ENCODE peak calls at places on chromosomes 3 and 15, in nine cellular contexts. G, S, R, N, H, Z, D, B and P are unnamed samples.

GRCh38 chr15:67506775-67507747 is 13.9 kb upstream of the C15orf61 start:
- DNase-seq in D (no peak), G (no peak), S (no peak), N (peak), Z (peak), R (no peak), B (no peak), H (no peak), P (no peak)

GRCh38 chr3:189430166-189430565 is 201.0 kb upstream of the TP63 start:
- DNase-seq in G (no peak), S (no peak), Z (no peak), R (no peak), H (no peak), B (no peak), N (no peak), D (no peak), P (no peak)

GRCh38 chr3:129378949-129379348 is 49.5 kb downstream of the EFCAB12 start:
- DNase-seq in N (no peak), B (no peak), S (no peak), R (no peak), D (peak), H (peak), Z (no peak), G (no peak), P (no peak)

GRCh38 chr15:52255935-52256334 is 39.7 kb downstream of the MYO5C start:
- DNase-seq in G (no peak), N (no peak), Z (no peak), D (no peak), B (no peak), R (no peak), S (no peak), H (no peak), P (no peak)

GRCh38 chr3:113054552-113054951 is 63.8 kb downstream of the GTPBP8 start:
- DNase-seq in R (no peak), G (peak), Z (peak), D (no peak), N (peak), S (peak), H (no peak), B (no peak), P (no peak)

GRCh38 chr3:126369490-126369889 is 12.3 kb upstream of the KLF15 start:
- DNase-seq in N (no peak), S (no peak), Z (no peak), R (no peak), H (no peak), D (no peak), B (no peak), G (no peak), P (no peak)

GRCh38 chr3:42601898-42602581 is 1.6 kb downstream of the NKTR start:
- DNase-seq in R (peak), G (no peak), N (peak), B (no peak), Z (peak), S (peak), H (peak), D (peak), P (no peak)

GRCh38 chr3:170038434-170039110 is 777 bp downstream of the GPR160 start:
- DNase-seq in D (no peak), N (no peak), S (no peak), H (no peak), Z (no peak), R (peak), G (no peak), B (peak), P (peak)

GRCh38 chr3:104514371-104514770 is 852.3 kb upstream of the ALCAM start:
- DNase-seq in S (no peak), R (no peak), B (no peak), G (no peak), D (no peak), N (no peak), H (no peak), Z (no peak), P (no peak)

GRCh38 chr3:46505953-46506352 is 8.2 kb downstream of the RTP3 start:
- DNase-seq in S (no peak), G (no peak), Z (no peak), N (no peak), R (no peak), H (no peak), B (no peak), D (no peak), P (no peak)

GRCh38 chr15:72824112-72824511 is 40.6 kb upstream of the ADPGK start:
- DNase-seq in S (no peak), H (no peak), N (no peak), D (no peak), Z (no peak), G (no peak), R (no peak), B (no peak), P (no peak)

GRCh38 chr3:115836944-115837343 is 213.6 kb downstream of the GAP43 start:
- DNase-seq in G (peak), S (no peak), N (peak), Z (peak), B (no peak), H (no peak), D (peak), R (peak), P (no peak)

GRCh38 chr3:123301331-123302184 is 99.8 kb downstream of the SEC22A start:
- DNase-seq in D (no peak), H (no peak), G (no peak), R (no peak), B (no peak), Z (no peak), N (no peak), S (no peak), P (no peak)

GRCh38 chr3:171904829-171905228 is 61.7 kb downstream of the TMEM212 start:
- DNase-seq in N (peak), D (peak), H (peak), R (no peak), S (no peak), G (peak), Z (peak), B (no peak), P (no peak)

GRCh38 chr15:90598053-90598577 is 68.4 kb downstream of the CRTC3 start:
- DNase-seq in G (no peak), B (peak), Z (no peak), R (peak), H (peak), D (peak), N (no peak), S (no peak), P (peak)

GRCh38 chr15:55796321-55796965 is 53.5 kb upstream of the PRTG start:
- DNase-seq in G (peak), D (no peak), Z (peak), B (no peak), R (no peak), N (no peak), S (peak), H (no peak), P (no peak)

GRCh38 chr3:43345877-43346276 is 59.5 kb downstream of the SNRK start:
- DNase-seq in Z (peak), G (peak), H (no peak), D (no peak), R (no peak), B (no peak), S (peak), N (no peak), P (no peak)

GRCh38 chr15:29934251-29934650 is 112.0 kb upstream of the TJP1 start:
- DNase-seq in Z (peak), S (peak), D (peak), R (no peak), B (no peak), H (no peak), N (peak), G (peak), P (no peak)

GRCh38 chr3:111128884-111129283 is 57.3 kb downstream of the NECTIN3 start:
- DNase-seq in B (no peak), N (no peak), D (no peak), S (peak), H (no peak), R (no peak), Z (peak), G (peak), P (peak)

GRCh38 chr15:90160781-90161727 is 40.1 kb upstream of the SEMA4B start:
- DNase-seq in D (no peak), R (no peak), Z (no peak), H (peak), B (peak), S (peak), N (no peak), G (no peak), P (peak)

GRCh38 chr3:132225664-132226063 is 91.5 kb upstream of the ACP3 start:
- DNase-seq in B (no peak), G (no peak), D (no peak), N (no peak), H (no peak), Z (no peak), R (no peak), S (peak), P (no peak)

DNA sequence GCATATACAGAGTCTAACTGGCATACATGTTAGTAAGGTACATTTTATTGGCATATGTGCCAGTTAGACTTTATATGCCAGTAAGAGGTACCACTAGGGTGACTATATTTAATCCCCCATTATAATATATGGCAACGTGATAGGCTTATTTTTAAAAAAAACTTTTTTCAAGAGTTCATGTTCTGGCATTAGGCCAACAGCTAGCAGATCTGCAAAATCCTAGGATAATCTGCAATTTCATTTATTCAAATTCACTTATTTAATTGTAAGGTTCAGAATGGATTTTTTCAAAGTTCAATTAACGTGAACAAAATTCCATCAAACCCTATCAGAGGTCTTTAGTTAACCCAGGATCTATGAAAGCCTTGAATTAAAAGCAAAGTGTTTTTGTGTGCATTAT is 31.9 kb downstream of the NIT2 start:
- DNase-seq in N (no peak), Z (no peak), R (no peak), B (no peak), S (no peak), H (no peak), G (no peak), D (no peak), P (no peak)
- H3K9ac ChIP-seq in N (no peak), Z (no peak), R (no peak), B (no peak), S (no peak), H (no peak), G (no peak), D (no peak), P (no peak)

DNA sequence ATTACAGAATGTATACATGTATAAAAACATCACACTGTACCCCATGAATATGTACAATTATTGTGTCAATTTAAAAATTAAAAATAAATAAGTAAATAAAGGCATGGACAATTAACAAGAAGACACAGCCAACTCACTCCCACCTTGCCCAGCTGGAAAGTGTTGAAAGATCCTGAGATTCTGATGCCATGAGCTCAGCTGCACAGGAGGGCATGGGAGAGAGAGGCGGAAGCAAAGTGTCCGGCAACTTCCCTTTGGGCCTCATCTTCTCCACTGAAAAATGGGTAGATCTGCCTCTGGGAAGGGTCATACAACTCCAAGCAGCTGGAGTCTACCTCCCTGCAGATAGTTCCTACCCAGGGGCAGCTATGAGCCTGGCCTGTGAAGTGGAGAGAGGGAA is 277.3 kb downstream of the UACA start:
- DNase-seq in G (no peak), B (no peak), Z (no peak), N (no peak), H (no peak), D (no peak), S (no peak), R (no peak), P (no peak)
- TF ChIP-seq CTCF in G (no peak), B (no peak), Z (no peak), N (no peak), H (no peak), D (no peak), S (no peak), R (no peak), P (no peak)

GRCh38 chr3:150255416-150255815 is 152.7 kb upstream of the TSC22D2 start:
- DNase-seq in N (no peak), B (no peak), S (peak), R (no peak), H (peak), Z (no peak), G (no peak), D (no peak), P (no peak)
- H3K9ac ChIP-seq in N (no peak), B (no peak), S (no peak), R (no peak), H (no peak), Z (no peak), G (no peak), D (no peak), P (no peak)

GRCh38 chr3:121152573-121152972 is 244.6 kb downstream of the STXBP5L start:
- DNase-seq in N (no peak), Z (no peak), S (peak), D (peak), G (peak), B (no peak), H (peak), R (peak), P (peak)
- TF ChIP-seq CTCF in N (no peak), Z (no peak), S (no peak), D (no peak), G (peak), B (peak), H (no peak), R (peak), P (peak)

GRCh38 chr15:60585743-60586708 is 107.1 kb upstream of the ICE2 start:
- DNase-seq in D (peak), S (peak), G (peak), Z (peak), H (peak), B (no peak), N (peak), R (peak), P (peak)
- H3K9ac ChIP-seq in D (no peak), S (no peak), G (no peak), Z (no peak), H (no peak), B (no peak), N (no peak), R (no peak), P (no peak)

DNA sequence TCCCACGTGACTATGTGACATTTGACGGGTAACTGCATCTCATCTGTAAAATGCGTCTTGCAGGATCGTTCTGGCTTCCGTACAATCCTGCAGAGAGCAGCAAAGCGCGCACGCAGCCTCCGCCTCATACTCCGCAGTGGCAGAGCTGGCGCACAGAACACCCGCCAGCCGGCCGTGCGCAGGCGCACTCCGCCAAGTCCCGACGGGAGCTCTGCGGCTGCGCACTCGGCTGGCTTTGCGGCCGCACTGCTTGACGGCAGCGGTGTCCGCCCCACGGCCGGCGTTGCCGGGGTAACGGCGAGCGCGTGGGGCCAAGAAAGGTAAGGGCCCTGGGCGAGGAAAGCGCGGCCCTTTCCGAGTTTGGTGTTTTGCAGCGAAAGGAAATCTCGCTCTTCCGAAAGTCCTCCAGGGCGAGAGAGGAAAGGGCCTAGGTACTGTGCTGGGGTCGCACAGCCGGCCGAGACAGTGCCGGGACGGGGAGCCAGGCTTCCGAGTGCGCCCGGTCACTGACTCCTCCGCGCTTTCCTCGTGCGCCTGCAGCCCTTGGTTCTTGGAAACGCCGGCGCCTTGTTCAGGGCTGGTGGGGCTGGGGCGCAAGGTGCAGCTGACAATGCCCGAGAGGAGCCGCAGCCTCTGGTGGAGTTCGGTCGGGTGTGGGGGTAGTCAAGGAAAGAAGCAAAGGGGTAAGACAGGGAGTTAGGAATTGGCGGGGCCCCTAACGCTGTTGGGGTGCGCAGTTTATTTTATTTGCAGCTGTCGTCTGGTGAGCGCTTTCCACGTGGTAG is at the start of gene TSEN2:
- DNase-seq in N (peak), G (peak), S (peak), Z (peak), H (peak), R (peak), D (peak), B (peak), P (peak)
- TF ChIP-seq CTCF in N (peak), G (no peak), S (no peak), Z (peak), H (peak), R (peak), D (no peak), B (no peak), P (peak)